ENCODE peak calls at places on chromosomes 4 and X, in five cellular contexts. One of them, this sample, is unnamed.

GRCh38 chr4:119124314-119124713 is 11.3 kb upstream of the MYOZ2 start:
- DNase-seq in CD14-positive monocyte: no peak
- DNase-seq in GM23248: no peak
- DNase-seq in A172: peak; percentile 58
- DNase-seq in endothelial cell: no peak
- DNase-seq in this sample: no peak

GRCh38 chr4:10172278-10173038 is 55.9 kb upstream of the WDR1 start:
- DNase-seq in CD14-positive monocyte: no peak
- DNase-seq in GM23248: no peak
- DNase-seq in A172: no peak
- DNase-seq in endothelial cell: no peak
- DNase-seq in this sample: no peak

GRCh38 chr4:127151941-127152340 is 480.8 kb upstream of the INTU start:
- DNase-seq in CD14-positive monocyte: no peak
- DNase-seq in GM23248: no peak
- DNase-seq in A172: no peak
- DNase-seq in endothelial cell: no peak
- DNase-seq in this sample: no peak

GRCh38 chr4:95106408-95106928 is 348.7 kb downstream of the BMPR1B start:
- DNase-seq in CD14-positive monocyte: no peak
- DNase-seq in GM23248: peak; percentile 27
- DNase-seq in A172: peak; percentile 38
- DNase-seq in endothelial cell: no peak
- DNase-seq in this sample: no peak

GRCh38 chrX:15758140-15758539 is 20.1 kb downstream of the CA5B start:
- DNase-seq in CD14-positive monocyte: no peak
- DNase-seq in GM23248: no peak
- DNase-seq in A172: no peak
- DNase-seq in endothelial cell: no peak
- DNase-seq in this sample: no peak

GRCh38 chr4:8836664-8837171 is 34.9 kb downstream of the HMX1 start:
- DNase-seq in CD14-positive monocyte: peak; percentile 22
- DNase-seq in GM23248: no peak
- DNase-seq in A172: no peak
- DNase-seq in endothelial cell: no peak
- DNase-seq in this sample: no peak

GRCh38 chr4:158809611-158810486 is 41.0 kb downstream of the FNIP2 start:
- DNase-seq in CD14-positive monocyte: peak; percentile 81
- DNase-seq in GM23248: peak; percentile 90
- DNase-seq in A172: peak; percentile 98
- DNase-seq in endothelial cell: no peak
- DNase-seq in this sample: peak; percentile 10

GRCh38 chr4:123031664-123032063 is 109.3 kb upstream of the NUDT6 start:
- DNase-seq in CD14-positive monocyte: no peak
- DNase-seq in GM23248: no peak
- DNase-seq in A172: no peak
- DNase-seq in endothelial cell: no peak
- DNase-seq in this sample: no peak

GRCh38 chrX:76971393-76972376 is 475.5 kb upstream of the FGF16 start:
- DNase-seq in CD14-positive monocyte: no peak
- DNase-seq in GM23248: no peak
- DNase-seq in A172: no peak
- DNase-seq in endothelial cell: no peak
- DNase-seq in this sample: no peak

GRCh38 chr4:123848615-123849014 is 452.0 kb downstream of the SPRY1 start:
- DNase-seq in CD14-positive monocyte: no peak
- DNase-seq in GM23248: no peak
- DNase-seq in A172: no peak
- DNase-seq in endothelial cell: no peak
- DNase-seq in this sample: no peak

GRCh38 chr4:1334579-1334895 is 12.5 kb upstream of the UVSSA start:
- DNase-seq in CD14-positive monocyte: no peak
- DNase-seq in GM23248: no peak
- DNase-seq in A172: no peak
- DNase-seq in endothelial cell: no peak
- DNase-seq in this sample: no peak

GRCh38 chr4:53899544-53900274 is 164.7 kb downstream of the CHIC2 start:
- DNase-seq in CD14-positive monocyte: no peak
- DNase-seq in GM23248: peak; percentile 92
- DNase-seq in A172: no peak
- DNase-seq in endothelial cell: no peak
- DNase-seq in this sample: no peak

GRCh38 chr4:16225139-16225538 is 1.1 kb downstream of the TAPT1 start:
- DNase-seq in CD14-positive monocyte: no peak
- DNase-seq in GM23248: peak; percentile 79
- DNase-seq in A172: no peak
- DNase-seq in endothelial cell: no peak
- DNase-seq in this sample: peak; percentile 0

GRCh38 chrX:154295664-154296310 is at the start of gene TKTL1:
- DNase-seq in CD14-positive monocyte: no peak
- DNase-seq in GM23248: no peak
- DNase-seq in A172: no peak
- DNase-seq in endothelial cell: no peak
- DNase-seq in this sample: no peak

GRCh38 chrX:20571611-20572010 is 304.9 kb upstream of the RPS6KA3 start:
- DNase-seq in CD14-positive monocyte: no peak
- DNase-seq in GM23248: peak; percentile 33
- DNase-seq in A172: peak; percentile 11
- DNase-seq in endothelial cell: no peak
- DNase-seq in this sample: no peak

GRCh38 chrX:69093960-69094935 is 71.0 kb downstream of the PJA1 start:
- DNase-seq in CD14-positive monocyte: no peak
- DNase-seq in GM23248: peak; percentile 67
- DNase-seq in A172: peak; percentile 22
- DNase-seq in endothelial cell: peak; percentile 43
- DNase-seq in this sample: no peak

GRCh38 chr4:6066191-6066590 is 48.0 kb upstream of the C4orf50 start:
- DNase-seq in CD14-positive monocyte: no peak
- DNase-seq in GM23248: no peak
- DNase-seq in A172: no peak
- DNase-seq in endothelial cell: no peak
- DNase-seq in this sample: no peak

GRCh38 chrX:20527458-20528099 is 260.9 kb upstream of the RPS6KA3 start:
- DNase-seq in CD14-positive monocyte: no peak
- DNase-seq in GM23248: peak; percentile 57
- DNase-seq in A172: no peak
- DNase-seq in endothelial cell: no peak
- DNase-seq in this sample: no peak

This sample was measured in SIG-M5.